ENCODE peak calls at places on chromosomes 7 and 10, in ten cellular contexts. O is activated T-cell treated with anti-CD3 and anti-CD28 coated beads, Interleukin-2, amount 50 U/mL, for 48 hours; B is NCI-H1105 treated with DMSO at 0.1 percent for 48 hours; Z is fibroblast of pulmonary artery; F is left cardiac atrium; S is GM04504; P is epithelial cell of esophagus; J is tibial nerve; A is activated naive CD4-positive, alpha-beta T cell treated with anti-CD3 and anti-CD28 coated beads, Interleukin-2, amount 10 ng/mL, durations not matched to agents 7 days and 5 days; U is HuH-7. H is an unnamed sample.

GRCh38 chr7:33459340-33459751 is 330.0 kb downstream of the BBS9 start:
- DNase-seq in Z (peak; percentile 80), S (peak; percentile 44), U (no peak), B (peak; percentile 75), J (no peak), A (no peak), P (peak; percentile 76), O (no peak), F (no peak), H (no peak)

GRCh38 chr10:80081801-80082750 is 3.6 kb downstream of the TMEM254 start:
- DNase-seq in U (peak; percentile 21), O (no peak), J (no peak), B (no peak), Z (peak; percentile 29), P (peak; percentile 95), S (no peak), A (no peak), F (no peak), H (no peak)

GRCh38 chr7:30162622-30163124 is 27.9 kb downstream of the MTURN start:
- DNase-seq in O (no peak), Z (peak; percentile 65), P (peak; percentile 86), A (no peak), J (no peak), S (no peak), F (no peak), B (peak; percentile 87), U (no peak), H (no peak)

GRCh38 chr7:50733552-50733951 is 49.1 kb downstream of the GRB10 start:
- DNase-seq in B (no peak), F (no peak), O (no peak), A (no peak), P (peak; percentile 94), S (no peak), U (peak; percentile 53), J (no peak), Z (peak; percentile 64), H (no peak)

GRCh38 chr10:36256166-36256565 is 614.1 kb upstream of the FZD8 start:
- DNase-seq in B (peak; percentile 2), Z (peak; percentile 73), U (no peak), S (no peak), P (no peak), O (no peak), F (no peak), A (no peak), J (no peak), H (no peak)

GRCh38 chr7:1220958-1221745 is 11.5 kb upstream of the UNCX start:
- DNase-seq in B (no peak), O (no peak), A (no peak), J (no peak), F (no peak), P (no peak), Z (no peak), S (no peak), U (no peak), H (no peak)

GRCh38 chr10:9096288-9096687 is 1041.8 kb downstream of the GATA3 start:
- DNase-seq in U (no peak), J (no peak), P (no peak), A (peak; percentile 52), B (no peak), F (no peak), S (no peak), Z (no peak), O (no peak), H (no peak)

GRCh38 chr10:4141471-4141870 is 356.5 kb upstream of the KLF6 start:
- DNase-seq in B (no peak), O (no peak), J (no peak), Z (peak; percentile 59), S (no peak), F (no peak), U (peak; percentile 17), A (peak; percentile 33), P (peak; percentile 43), H (no peak)

GRCh38 chr10:46255696-46256355 is 31.0 kb upstream of the ANTXRL start:
- DNase-seq in P (peak; percentile 56), U (peak; percentile 81), S (no peak), B (peak; percentile 14), F (peak; percentile 86), J (peak; percentile 30), O (peak; percentile 71), A (peak; percentile 67), Z (peak; percentile 20), H (peak; percentile 51)

GRCh38 chr7:118877187-118877586 is 652.7 kb downstream of the ANKRD7 start:
- DNase-seq in U (no peak), O (no peak), P (no peak), B (no peak), Z (no peak), S (no peak), A (no peak), J (no peak), F (no peak), H (no peak)

GRCh38 chr7:93036807-93037206 is 81.0 kb downstream of the SAMD9 start:
- DNase-seq in J (no peak), S (no peak), P (peak; percentile 75), B (no peak), Z (no peak), F (no peak), U (no peak), O (no peak), A (peak; percentile 36), H (no peak)

GRCh38 chr7:95545666-95546065 is 50.6 kb downstream of the PDK4 start:
- DNase-seq in A (no peak), P (peak; percentile 50), U (no peak), O (no peak), S (no peak), Z (no peak), F (no peak), B (no peak), J (no peak), H (no peak)

GRCh38 chr10:28991738-28992270 is 297.1 kb upstream of the LYZL1 start:
- DNase-seq in Z (peak; percentile 73), F (peak; percentile 36), S (no peak), J (no peak), U (peak; percentile 69), B (no peak), P (peak; percentile 28), O (peak; percentile 50), A (peak; percentile 54), H (no peak)

GRCh38 chr10:132322621-132323048 is 9.4 kb upstream of the LRRC27 start:
- DNase-seq in O (no peak), J (no peak), P (peak; percentile 14), F (no peak), Z (peak; percentile 68), A (no peak), S (peak; percentile 52), B (no peak), U (no peak), H (no peak)

GRCh38 chr7:11168622-11169170 is 195.0 kb downstream of the PHF14 start:
- DNase-seq in B (peak; percentile 53), Z (no peak), U (no peak), S (no peak), O (no peak), J (no peak), P (no peak), F (no peak), A (no peak), H (no peak)

GRCh38 chr7:21566094-21566493 is 23.3 kb downstream of the DNAH11 start:
- DNase-seq in U (no peak), Z (no peak), F (no peak), P (no peak), B (peak; percentile 26), S (no peak), J (no peak), O (no peak), A (no peak), H (no peak)

GRCh38 chr7:151248191-151249033 is at the start of gene SMARCD3:
- DNase-seq in U (peak; percentile 79), B (peak; percentile 30), J (no peak), P (peak; percentile 47), O (peak; percentile 44), A (peak; percentile 35), Z (peak; percentile 64), F (peak; percentile 83), S (no peak), H (peak; percentile 64)

GRCh38 chr10:28186887-28187578 is 115.8 kb downstream of the MPP7 start:
- DNase-seq in J (no peak), F (no peak), Z (no peak), A (no peak), O (no peak), S (no peak), U (no peak), B (no peak), P (no peak), H (no peak)

GRCh38 chr10:125720002-125720382 is 483 bp downstream of the EDRF1 start:
- DNase-seq in Z (no peak), O (no peak), B (no peak), P (no peak), U (no peak), S (no peak), F (no peak), A (peak; percentile 21), J (no peak), H (peak; percentile 20)

GRCh38 chr7:90648107-90648506 is 52.0 kb downstream of the CDK14 start:
- DNase-seq in S (no peak), O (no peak), Z (no peak), U (no peak), B (no peak), A (no peak), F (no peak), P (no peak), J (no peak), H (no peak)

H was measured in uterus.